ENCODE peak calls at places on chromosomes 11 and 22, in seven cellular contexts. One of them, this sample, is unnamed.

GRCh38 chr11:87224486-87224885 is 186.8 kb downstream of the TMEM135 start:
- DNase-seq in activated naive CD4-positive, alpha-beta T cell: no peak
- DNase-seq in H7: no peak
- DNase-seq in NCI-H1930: no peak
- DNase-seq in GM12865: no peak
- DNase-seq in retina: no peak
- DNase-seq in GM04504: no peak
- DNase-seq in this sample: peak; percentile 65

GRCh38 chr11:3859373-3859881 is 4.0 kb downstream of the STIM1 start:
- DNase-seq in GM04504: no peak
- DNase-seq in retina: no peak
- DNase-seq in NCI-H1930: no peak
- DNase-seq in H7: peak; percentile 60
- DNase-seq in GM12865: peak; percentile 81
- DNase-seq in activated naive CD4-positive, alpha-beta T cell: no peak
- DNase-seq in this sample: no peak

GRCh38 chr11:34960277-34960676 is 43.9 kb downstream of the PDHX start:
- DNase-seq in GM04504: no peak
- DNase-seq in retina: no peak
- DNase-seq in H7: no peak
- DNase-seq in GM12865: no peak
- DNase-seq in NCI-H1930: peak; percentile 74
- DNase-seq in activated naive CD4-positive, alpha-beta T cell: no peak
- DNase-seq in this sample: no peak

GRCh38 chr11:64659417-64660144 is 63.4 kb downstream of the NRXN2 start:
- DNase-seq in GM12865: no peak
- DNase-seq in activated naive CD4-positive, alpha-beta T cell: no peak
- DNase-seq in retina: no peak
- DNase-seq in H7: no peak
- DNase-seq in NCI-H1930: no peak
- DNase-seq in GM04504: peak; percentile 90
- DNase-seq in this sample: no peak

GRCh38 chr11:17633987-17634775 is 85.2 kb upstream of the MYOD1 start:
- DNase-seq in GM04504: no peak
- DNase-seq in H7: peak; percentile 33
- DNase-seq in activated naive CD4-positive, alpha-beta T cell: no peak
- DNase-seq in retina: no peak
- DNase-seq in GM12865: no peak
- DNase-seq in NCI-H1930: no peak
- DNase-seq in this sample: no peak

GRCh38 chr11:17607083-17607429 is 60.0 kb downstream of the OTOG start:
- DNase-seq in retina: no peak
- DNase-seq in H7: peak; percentile 24
- DNase-seq in activated naive CD4-positive, alpha-beta T cell: no peak
- DNase-seq in GM04504: no peak
- DNase-seq in NCI-H1930: no peak
- DNase-seq in GM12865: no peak
- DNase-seq in this sample: no peak

GRCh38 chr11:119284344-119285157 is 32.4 kb downstream of the MCAM start:
- DNase-seq in retina: peak; percentile 18
- DNase-seq in GM04504: no peak
- DNase-seq in activated naive CD4-positive, alpha-beta T cell: no peak
- DNase-seq in H7: peak; percentile 52
- DNase-seq in NCI-H1930: no peak
- DNase-seq in GM12865: peak; percentile 67
- DNase-seq in this sample: no peak

GRCh38 chr22:40055143-40055926 is 60.6 kb downstream of the FAM83F start:
- DNase-seq in activated naive CD4-positive, alpha-beta T cell: no peak
- DNase-seq in retina: no peak
- DNase-seq in NCI-H1930: no peak
- DNase-seq in GM12865: peak; percentile 71
- DNase-seq in GM04504: no peak
- DNase-seq in H7: no peak
- DNase-seq in this sample: no peak

GRCh38 chr11:45252134-45252856 is 33.8 kb downstream of the SYT13 start:
- DNase-seq in GM04504: no peak
- DNase-seq in H7: peak; percentile 94
- DNase-seq in activated naive CD4-positive, alpha-beta T cell: peak; percentile 3
- DNase-seq in retina: peak; percentile 67
- DNase-seq in NCI-H1930: no peak
- DNase-seq in GM12865: peak; percentile 57
- DNase-seq in this sample: no peak

GRCh38 chr11:18720811-18721575 is 5.0 kb downstream of the IGSF22 start:
- DNase-seq in GM04504: no peak
- DNase-seq in H7: peak; percentile 94
- DNase-seq in activated naive CD4-positive, alpha-beta T cell: peak; percentile 77
- DNase-seq in retina: peak; percentile 92
- DNase-seq in GM12865: peak; percentile 33
- DNase-seq in NCI-H1930: peak; percentile 89
- DNase-seq in this sample: no peak

GRCh38 chr11:60985991-60986915 is 14.8 kb downstream of the CD6 start:
- DNase-seq in retina: no peak
- DNase-seq in GM12865: peak; percentile 32
- DNase-seq in NCI-H1930: no peak
- DNase-seq in H7: no peak
- DNase-seq in GM04504: no peak
- DNase-seq in activated naive CD4-positive, alpha-beta T cell: peak; percentile 87
- DNase-seq in this sample: no peak

GRCh38 chr11:16099501-16099900 is 256.8 kb downstream of the SOX6 start:
- DNase-seq in GM04504: no peak
- DNase-seq in NCI-H1930: no peak
- DNase-seq in H7: no peak
- DNase-seq in retina: no peak
- DNase-seq in GM12865: no peak
- DNase-seq in activated naive CD4-positive, alpha-beta T cell: no peak
- DNase-seq in this sample: no peak

GRCh38 chr11:114075891-114076441 is 16.5 kb downstream of the ZBTB16 start:
- DNase-seq in GM12865: no peak
- DNase-seq in activated naive CD4-positive, alpha-beta T cell: peak; percentile 26
- DNase-seq in retina: peak; percentile 75
- DNase-seq in GM04504: no peak
- DNase-seq in NCI-H1930: no peak
- DNase-seq in H7: peak; percentile 83
- DNase-seq in this sample: no peak

This sample was measured in brain pericyte.